ENCODE peak calls at places on chromosomes 12 and 14, in ten cellular contexts. E is stimulated activated CD4-positive, alpha-beta T cell treated with anti-CD3 and anti-CD28 coated beads, Interleukin-4, amount 100 ng/mL, for 4 hours; R is right lobe of liver; K is GM03348; I is fibroblast of the conjunctiva; A is EL; O is CD8-positive, alpha-beta T cell; P is AG04450; G is putamen; V is uterus. Z is an unnamed sample.

GRCh38 chr12:70427611-70428010 is 61.5 kb downstream of the KCNMB4 start:
- DNase-seq in E (no peak), R (no peak), K (peak), I (no peak), A (no peak), O (no peak), P (no peak), G (no peak), V (no peak), Z (no peak)

GRCh38 chr12:128307791-128308190 is 40.8 kb downstream of the TMEM132C start:
- DNase-seq in E (no peak), R (no peak), K (no peak), I (no peak), A (no peak), O (no peak), P (no peak), G (no peak), V (no peak), Z (no peak)

GRCh38 chr12:89693639-89694202 is 14.9 kb downstream of the ATP2B1 start:
- DNase-seq in E (no peak), R (no peak), K (no peak), I (no peak), A (peak), O (no peak), P (no peak), G (no peak), V (no peak), Z (peak)

GRCh38 chr14:54776361-54777001 is 126.1 kb downstream of the GCH1 start:
- DNase-seq in E (peak), R (peak), K (peak), I (no peak), A (peak), O (peak), P (peak), G (no peak), V (no peak), Z (peak)

GRCh38 chr12:81375969-81376368 is 298.1 kb downstream of the ACSS3 start:
- DNase-seq in E (no peak), R (no peak), K (no peak), I (no peak), A (no peak), O (no peak), P (no peak), G (no peak), V (no peak), Z (no peak)

GRCh38 chr12:4355843-4356327 is 23.6 kb downstream of the FGF23 start:
- DNase-seq in E (peak), R (no peak), K (no peak), I (no peak), A (peak), O (peak), P (no peak), G (no peak), V (no peak), Z (peak)

GRCh38 chr12:58346032-58346632 is 404.8 kb downstream of the ATP23 start:
- DNase-seq in E (no peak), R (no peak), K (peak), I (no peak), A (peak), O (no peak), P (no peak), G (peak), V (no peak), Z (peak)

GRCh38 chr12:131783915-131784541 is 44.2 kb upstream of the MMP17 start:
- DNase-seq in E (no peak), R (no peak), K (peak), I (peak), A (peak), O (no peak), P (peak), G (no peak), V (no peak), Z (peak)

GRCh38 chr14:84036863-84037262 is 1493.1 kb upstream of the FLRT2 start:
- DNase-seq in E (no peak), R (no peak), K (peak), I (peak), A (peak), O (no peak), P (no peak), G (no peak), V (no peak), Z (peak)

GRCh38 chr12:48286665-48287064 is 64.1 kb downstream of the ZNF641 start:
- DNase-seq in E (no peak), R (no peak), K (peak), I (no peak), A (no peak), O (no peak), P (no peak), G (no peak), V (no peak), Z (peak)

GRCh38 chr12:128755565-128755964 is 68.2 kb downstream of the SLC15A4 start:
- DNase-seq in E (no peak), R (no peak), K (no peak), I (no peak), A (no peak), O (no peak), P (no peak), G (no peak), V (no peak), Z (no peak)

GRCh38 chr12:15856097-15856982 is 25.8 kb upstream of the STRAP start:
- DNase-seq in E (peak), R (no peak), K (peak), I (peak), A (peak), O (peak), P (no peak), G (peak), V (peak), Z (peak)

GRCh38 chr12:2732290-2732689 is 62.5 kb upstream of the FKBP4 start:
- DNase-seq in E (no peak), R (no peak), K (no peak), I (no peak), A (no peak), O (no peak), P (no peak), G (no peak), V (no peak), Z (no peak)

GRCh38 chr12:2691001-2691339 is 103.8 kb upstream of the FKBP4 start:
- DNase-seq in E (peak), R (no peak), K (no peak), I (no peak), A (no peak), O (peak), P (no peak), G (no peak), V (no peak), Z (peak)

GRCh38 chr14:63922696-63923421 is 70.1 kb downstream of the SYNE2 start:
- DNase-seq in E (no peak), R (no peak), K (no peak), I (no peak), A (no peak), O (no peak), P (no peak), G (no peak), V (no peak), Z (no peak)

GRCh38 chr14:21014761-21015190 is 10.1 kb downstream of the NDRG2 start:
- DNase-seq in E (peak), R (peak), K (peak), I (peak), A (peak), O (peak), P (peak), G (peak), V (peak), Z (peak)

GRCh38 chr12:103780992-103781391 is 60.0 kb downstream of the NT5DC3 start:
- DNase-seq in E (no peak), R (no peak), K (no peak), I (no peak), A (no peak), O (no peak), P (no peak), G (no peak), V (no peak), Z (no peak)

Z was measured in dermis blood vessel endothelial cell.